ENCODE peak calls at places on chromosomes 1 and 21, in eight cellular contexts. M is NCI-H2029 treated with DMSO at 0.1 percent for 48 hours, I is myocyte, O is GM19239, V is NCI-H1092, X is iPS-NIHi11, C is HS-27A, S is NCI-H1417 treated with DMSO at 0.1 percent for 48 hours. P is an unnamed sample.
A peak's percentile ranks its signal among the peaks of the same experiment; 100 is the strongest.

GRCh38 chr1:58074702-58075578 is 471.6 kb downstream of the OMA1 start:
- DNase-seq in M (peak; percentile 22), I (no peak), O (no peak), V (no peak), X (no peak), C (no peak), S (no peak), P (no peak)

GRCh38 chr1:180188103-180188506 is 33.4 kb downstream of the QSOX1 start:
- DNase-seq in M (peak; percentile 31), I (peak; percentile 75), O (peak; percentile 36), V (peak; percentile 41), X (peak; percentile 84), C (no peak), S (no peak), P (peak; percentile 53)

GRCh38 chr1:67741121-67741520 is 56.1 kb downstream of the GADD45A start:
- DNase-seq in M (no peak), I (no peak), O (no peak), V (no peak), X (no peak), C (no peak), S (no peak), P (no peak)

GRCh38 chr1:170674239-170674638 is 10.3 kb downstream of the PRRX1 start:
- DNase-seq in M (no peak), I (no peak), O (no peak), V (no peak), X (no peak), C (no peak), S (no peak), P (no peak)

GRCh38 chr1:18691648-18692047 is 61.0 kb downstream of the PAX7 start:
- DNase-seq in M (no peak), I (no peak), O (no peak), V (no peak), X (no peak), C (no peak), S (no peak), P (no peak)

GRCh38 chr1:203306970-203307541 is 1.7 kb downstream of the BTG2 start:
- DNase-seq in M (no peak), I (peak; percentile 73), O (no peak), V (no peak), X (no peak), C (no peak), S (no peak), P (no peak)

GRCh38 chr1:212760126-212760823 is 31.3 kb downstream of the NSL1 start:
- DNase-seq in M (no peak), I (peak; percentile 12), O (no peak), V (no peak), X (peak; percentile 64), C (no peak), S (no peak), P (no peak)

GRCh38 chr1:205515781-205516253 is 11.3 kb downstream of the CDK18 start:
- DNase-seq in M (no peak), I (peak; percentile 55), O (no peak), V (no peak), X (no peak), C (no peak), S (no peak), P (no peak)

GRCh38 chr1:96538001-96538649 is 183.5 kb upstream of the PTBP2 start:
- DNase-seq in M (peak; percentile 95), I (peak; percentile 36), O (no peak), V (no peak), X (no peak), C (no peak), S (no peak), P (peak; percentile 16)

GRCh38 chr1:161160763-161161162 is 1.5 kb downstream of the USP21 start:
- DNase-seq in M (no peak), I (no peak), O (no peak), V (no peak), X (no peak), C (no peak), S (no peak), P (no peak)

GRCh38 chr1:40153073-40153770 is 8.0 kb upstream of the RLF start:
- DNase-seq in M (peak; percentile 97), I (peak; percentile 56), O (no peak), V (peak; percentile 89), X (peak; percentile 23), C (peak; percentile 48), S (peak; percentile 2), P (no peak)

GRCh38 chr1:229410692-229411433 is 23.0 kb downstream of the ACTA1 start:
- DNase-seq in M (no peak), I (peak; percentile 98), O (no peak), V (peak; percentile 98), X (peak; percentile 58), C (peak; percentile 39), S (peak; percentile 80), P (peak; percentile 87)

GRCh38 chr1:64537942-64538341 is 68.0 kb downstream of the CACHD1 start:
- DNase-seq in M (no peak), I (no peak), O (no peak), V (no peak), X (peak; percentile 37), C (no peak), S (no peak), P (no peak)

GRCh38 chr21:37551406-37552355 is 185.1 kb downstream of the DYRK1A start:
- DNase-seq in M (peak; percentile 45), I (peak; percentile 98), O (no peak), V (peak; percentile 52), X (no peak), C (no peak), S (peak; percentile 47), P (no peak)

GRCh38 chr21:16794944-16795343 is 717.9 kb upstream of the CXADR start:
- DNase-seq in M (no peak), I (peak; percentile 79), O (no peak), V (no peak), X (no peak), C (peak; percentile 96), S (no peak), P (no peak)

P was measured in NCI-H2227 treated with DMSO at 0.1 percent for 48 hours.